ENCODE peak calls at places on chromosomes 13 and 19, in four cellular contexts. G, K, I and Q are unnamed samples.

GRCh38 chr19:13036366-13036976 is 41.2 kb downstream of the NFIX start:
- DNase-seq in K (no peak), I (peak), G (peak), Q (no peak)

GRCh38 chr19:46350758-46351159 is 3.9 kb downstream of the PPP5C start:
- DNase-seq in K (no peak), I (no peak), G (no peak), Q (no peak)

GRCh38 chr13:101627556-101627943 is 175.1 kb downstream of the ITGBL1 start:
- DNase-seq in K (no peak), G (no peak), I (no peak), Q (no peak)

GRCh38 chr19:1806184-1807029 is 5.7 kb downstream of the ATP8B3 start:
- DNase-seq in I (peak), G (no peak), K (no peak), Q (no peak)

GRCh38 chr19:3850320-3850972 is 18.4 kb downstream of the ZFR2 start:
- DNase-seq in I (no peak), G (no peak), K (no peak), Q (no peak)

GRCh38 chr13:26021516-26021915 is 30.3 kb downstream of the SHISA2 start:
- DNase-seq in I (no peak), K (no peak), G (peak), Q (no peak)

GRCh38 chr13:27450921-27451461 is 627 bp upstream of the MTIF3 start:
- DNase-seq in G (peak), I (peak), K (no peak), Q (no peak)

GRCh38 chr13:106314417-106314816 is 221.0 kb downstream of the EFNB2 start:
- DNase-seq in I (no peak), G (no peak), K (no peak), Q (no peak)

GRCh38 chr13:42283574-42283973 is 11.6 kb downstream of the AKAP11 start:
- DNase-seq in I (no peak), G (no peak), K (no peak), Q (no peak)

GRCh38 chr19:45939792-45940514 is 25.4 kb upstream of the NANOS2 start:
- DNase-seq in K (no peak), G (no peak), I (no peak), Q (no peak)

GRCh38 chr19:45154064-45154827 is 6.5 kb downstream of the NKPD1 start:
- DNase-seq in K (peak), G (no peak), I (no peak), Q (peak)

GRCh38 chr19:54095136-54095858 is 5.3 kb downstream of the OSCAR start:
- DNase-seq in K (no peak), I (no peak), G (no peak), Q (no peak)

GRCh38 chr13:31521466-31521865 is 217.9 kb upstream of the RXFP2 start:
- DNase-seq in G (no peak), K (no peak), I (no peak), Q (no peak)

GRCh38 chr19:45817725-45818301 is 2.7 kb upstream of the RSPH6A start:
- DNase-seq in G (peak), K (no peak), I (no peak), Q (no peak)

GRCh38 chr19:53865523-53865917 is 2.2 kb upstream of the MYADM start:
- DNase-seq in K (no peak), I (no peak), G (no peak), Q (no peak)

GRCh38 chr13:51956717-51957116 is 54.5 kb downstream of the ATP7B start:
- DNase-seq in I (no peak), K (no peak), G (no peak), Q (no peak)

GRCh38 chr13:44523176-44524017 is 52.7 kb downstream of the TSC22D1 start:
- DNase-seq in I (no peak), G (peak), K (peak), Q (peak)

GRCh38 chr13:27035892-27036235 is 135.7 kb downstream of the USP12 start:
- DNase-seq in I (no peak), K (no peak), G (no peak), Q (no peak)

GRCh38 chr19:41449865-41450178 is 6.9 kb downstream of the ERICH4 start:
- DNase-seq in G (no peak), K (no peak), I (no peak), Q (no peak)
- TF ChIP-seq CTCF in G (no peak), K (no peak), I (no peak), Q (no peak)

GRCh38 chr13:40192516-40193257 is 473.8 kb downstream of the FOXO1 start:
- DNase-seq in K (no peak), I (no peak), G (no peak), Q (no peak)

GRCh38 chr13:40191186-40191980 is 475.1 kb downstream of the FOXO1 start:
- DNase-seq in G (no peak), K (no peak), I (no peak), Q (no peak)

GRCh38 chr13:40194204-40194806 is 472.1 kb downstream of the FOXO1 start:
- DNase-seq in I (no peak), G (no peak), K (no peak), Q (no peak)

GRCh38 chr13:40190656-40191100 is 475.8 kb downstream of the FOXO1 start:
- DNase-seq in I (no peak), G (peak), K (peak), Q (peak)

DNA sequence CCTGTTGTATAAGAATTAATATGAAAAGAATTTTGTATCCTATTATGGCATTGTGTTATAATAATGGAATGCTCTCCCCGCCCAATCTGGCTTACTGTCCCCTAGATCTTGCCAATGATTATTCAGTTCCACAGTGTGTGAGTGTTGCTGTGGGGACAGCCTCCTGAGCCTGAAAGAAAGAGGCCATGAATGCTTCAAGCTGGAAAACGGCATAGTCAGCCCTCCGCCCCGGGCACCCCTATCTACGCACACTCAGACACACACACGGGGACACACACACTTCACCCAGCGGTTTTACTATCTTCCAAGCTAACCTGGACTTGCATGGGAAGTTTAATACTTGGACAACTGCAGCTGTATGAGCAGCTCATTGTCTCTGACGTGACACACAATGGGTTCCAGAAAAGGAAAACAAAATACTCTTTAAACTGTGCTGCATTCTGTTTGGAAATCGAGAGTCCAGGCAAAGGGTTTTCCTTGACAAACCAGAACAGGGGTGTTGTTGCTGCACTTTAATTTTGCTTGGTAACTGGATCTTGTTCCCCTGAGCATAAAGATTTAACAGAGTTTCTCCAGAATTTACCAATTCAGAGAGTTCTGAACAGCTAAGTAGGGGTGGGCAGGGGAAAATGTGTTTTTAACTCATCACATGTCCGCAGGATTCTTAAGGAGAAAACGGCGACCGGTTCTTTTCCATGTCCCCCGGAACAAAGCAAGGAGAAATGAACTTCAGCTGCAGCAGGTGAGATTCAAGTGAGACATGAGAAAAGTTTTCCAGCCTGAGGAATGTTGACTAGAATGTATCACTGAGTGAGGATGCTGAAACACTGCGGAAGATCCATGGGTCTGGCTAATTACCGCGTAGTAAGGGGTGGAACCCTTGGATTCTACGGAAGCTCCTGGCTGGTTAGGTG is 472.9 kb downstream of the FOXO1 start:
- DNase-seq in K (no peak), I (peak), G (no peak), Q (no peak)
- H3K4me3 ChIP-seq in K (no peak), I (peak), G (no peak), Q (no peak)

DNA sequence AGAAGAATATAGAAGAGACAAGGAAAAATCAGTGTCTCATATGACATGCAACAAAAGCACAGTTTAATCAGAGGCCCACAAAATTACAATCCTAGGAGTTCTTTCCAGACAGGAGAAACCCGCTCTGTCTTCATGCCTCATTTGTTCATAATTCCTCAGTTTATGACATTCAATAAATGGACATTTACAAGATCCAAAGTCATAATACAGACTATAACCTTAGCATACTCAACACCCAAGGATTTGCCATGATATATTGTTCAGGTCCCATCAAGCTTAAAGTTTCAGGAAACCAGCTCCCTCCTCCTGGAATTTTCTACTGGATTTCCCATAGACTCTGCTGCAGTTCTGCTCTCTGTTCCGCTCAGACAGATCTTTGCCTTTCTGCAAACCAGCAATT is 56.4 kb upstream of the POMP start:
- DNase-seq in I (no peak), K (no peak), G (no peak), Q (no peak)
- TF ChIP-seq CTCF in I (no peak), K (no peak), G (no peak), Q (no peak)

DNA sequence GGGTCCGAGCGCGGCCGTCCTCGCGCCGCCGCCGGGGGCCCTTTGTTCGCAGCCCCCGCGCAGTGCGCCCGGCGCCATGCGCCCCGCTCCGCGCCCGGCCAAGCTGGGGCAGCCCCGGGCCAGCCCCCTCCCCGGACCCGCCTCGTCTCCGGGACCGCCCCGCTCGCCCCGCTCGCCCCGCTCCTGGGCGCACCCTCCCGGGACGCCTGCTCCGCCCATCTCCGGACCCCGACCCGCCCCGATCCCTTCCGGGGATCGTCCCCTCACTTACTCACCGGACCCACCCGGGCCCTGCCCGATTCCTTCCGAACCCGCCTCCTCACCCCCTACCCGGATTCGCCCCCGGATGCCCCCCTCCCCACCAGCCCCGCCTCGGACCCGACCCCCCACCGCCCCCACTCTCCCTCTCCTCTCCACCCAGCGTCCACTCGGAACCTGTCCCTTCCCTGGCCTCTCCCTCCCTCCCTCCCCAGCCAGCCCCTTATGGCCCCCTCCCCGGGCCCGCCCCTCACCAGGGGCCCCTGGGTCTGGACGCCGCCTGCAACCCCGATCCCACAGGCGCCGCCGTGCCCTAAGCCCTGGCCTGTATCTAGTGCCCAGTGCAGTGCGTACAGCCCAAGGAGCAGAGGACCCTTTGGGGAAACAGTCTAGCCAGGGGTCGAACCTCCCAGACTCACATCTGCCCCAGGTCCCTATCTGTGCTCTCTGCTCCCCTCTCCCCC is at the start of gene CPAMD8:
- DNase-seq in I (no peak), K (no peak), G (no peak), Q (no peak)
- H3K4me3 ChIP-seq in I (peak), K (peak), G (no peak), Q (no peak)

GRCh38 chr19:7916137-7916907 is 1.7 kb downstream of the TGFBR3L start:
- DNase-seq in I (peak), K (no peak), G (no peak), Q (no peak)
- TF ChIP-seq CTCF in I (no peak), K (no peak), G (no peak), Q (peak)